ENCODE peak calls at places on chromosome 15, in four cellular contexts. R, C, V and D are unnamed samples.
A peak's percentile ranks its signal among the peaks of the same experiment; 100 is the strongest.

GRCh38 chr15:55977225-55977624 is 16.2 kb downstream of the NEDD4 start:
- DNase-seq in R (no peak), C (no peak), V (no peak), D (no peak)

GRCh38 chr15:30978328-30978727 is 13.1 kb downstream of the MTMR10 start:
- DNase-seq in R (no peak), C (no peak), V (no peak), D (no peak)

GRCh38 chr15:78988361-78988911 is 43.6 kb upstream of the CTSH start:
- DNase-seq in R (no peak), C (no peak), V (peak; percentile 42), D (peak; percentile 93)

GRCh38 chr15:65338366-65338765 is 33.9 kb downstream of the RNU5B-1 start:
- DNase-seq in R (no peak), C (no peak), V (no peak), D (no peak)

GRCh38 chr15:88752501-88752900 is 50.7 kb upstream of the ACAN start:
- DNase-seq in R (no peak), C (no peak), V (no peak), D (no peak)

GRCh38 chr15:88077249-88077810 is 179.2 kb downstream of the NTRK3 start:
- DNase-seq in R (no peak), C (no peak), V (no peak), D (no peak)

GRCh38 chr15:43889072-43889471 is 62.3 kb downstream of the WDR76 start:
- DNase-seq in R (no peak), C (no peak), V (no peak), D (no peak)

GRCh38 chr15:63950911-63951481 is 95.3 kb downstream of the DAPK2 start:
- DNase-seq in R (no peak), C (no peak), V (no peak), D (peak; percentile 62)

GRCh38 chr15:101374326-101374725 is 79.3 kb upstream of the SNRPA1 start:
- DNase-seq in R (no peak), C (no peak), V (no peak), D (no peak)

GRCh38 chr15:93274276-93274675 is 185.3 kb upstream of the RGMA start:
- DNase-seq in R (no peak), C (no peak), V (no peak), D (peak; percentile 66)

GRCh38 chr15:85759391-85759790 is 35.3 kb downstream of the KLHL25 start:
- DNase-seq in R (peak; percentile 39), C (no peak), V (no peak), D (peak; percentile 84)

GRCh38 chr15:64197425-64197824 is 34.6 kb upstream of the PPIB start:
- DNase-seq in R (no peak), C (no peak), V (no peak), D (no peak)

GRCh38 chr15:101669744-101670143 is 17.6 kb upstream of the TM2D3 start:
- DNase-seq in R (no peak), C (no peak), V (no peak), D (no peak)

GRCh38 chr15:99403597-99403996 is 152.3 kb downstream of the LRRC28 start:
- DNase-seq in R (no peak), C (no peak), V (no peak), D (no peak)

GRCh38 chr15:63892794-63893441 is 59.2 kb upstream of the HERC1 start:
- DNase-seq in R (no peak), C (no peak), V (no peak), D (no peak)

GRCh38 chr15:60799885-60800728 is 321.2 kb upstream of the ICE2 start:
- DNase-seq in R (no peak), C (no peak), V (no peak), D (no peak)

GRCh38 chr15:60009124-60009523 is 5.0 kb downstream of the FOXB1 start:
- DNase-seq in R (no peak), C (no peak), V (no peak), D (no peak)

GRCh38 chr15:74423443-74424257 is 10.1 kb downstream of the SEMA7A start:
- DNase-seq in R (no peak), C (no peak), V (no peak), D (no peak)

GRCh38 chr15:91108421-91108820 is 8.4 kb downstream of the SV2B start:
- DNase-seq in R (no peak), C (no peak), V (no peak), D (no peak)

GRCh38 chr15:25059698-25060471 is 105.1 kb downstream of the SNRPN start:
- DNase-seq in R (no peak), C (peak; percentile 3), V (no peak), D (peak; percentile 77)

GRCh38 chr15:48954538-48954937 is 9.2 kb downstream of the SHC4 start:
- DNase-seq in R (no peak), C (no peak), V (no peak), D (no peak)

GRCh38 chr15:57138260-57138895 is 219.9 kb downstream of the TCF12 start:
- DNase-seq in R (no peak), C (peak; percentile 19), V (no peak), D (no peak)

GRCh38 chr15:29125382-29126207 is 144.0 kb downstream of the NSMCE3 start:
- DNase-seq in R (no peak), C (no peak), V (no peak), D (no peak)

GRCh38 chr15:85588657-85589056 is 206.1 kb downstream of the KLHL25 start:
- DNase-seq in R (no peak), C (no peak), V (no peak), D (no peak)

GRCh38 chr15:63583027-63583426 is 14.2 kb upstream of the FBXL22 start:
- DNase-seq in R (no peak), C (no peak), V (no peak), D (no peak)

GRCh38 chr15:65278480-65278879 is 8.2 kb downstream of the PARP16 start:
- DNase-seq in R (no peak), C (no peak), V (no peak), D (no peak)

GRCh38 chr15:70142322-70143191 is 44.8 kb upstream of the TLE3 start:
- DNase-seq in R (no peak), C (no peak), V (no peak), D (no peak)

GRCh38 chr15:49247556-49248102 is 77.6 kb downstream of the GALK2 start:
- DNase-seq in R (no peak), C (no peak), V (no peak), D (no peak)

GRCh38 chr15:63198752-63199250 is 9.4 kb downstream of the RAB8B start:
- DNase-seq in R (no peak), C (no peak), V (no peak), D (no peak)

GRCh38 chr15:71596672-71597071 is 213.7 kb upstream of the NR2E3 start:
- DNase-seq in R (no peak), C (no peak), V (no peak), D (no peak)

GRCh38 chr15:65793813-65794104 is 1.7 kb upstream of the DENND4A start:
- DNase-seq in R (no peak), C (no peak), V (no peak), D (no peak)

GRCh38 chr15:51561271-51561670 is 61.3 kb downstream of the DMXL2 start:
- DNase-seq in R (no peak), C (no peak), V (no peak), D (no peak)

GRCh38 chr15:42184313-42184712 is 23.8 kb downstream of the VPS39 start:
- DNase-seq in R (no peak), C (no peak), V (no peak), D (no peak)

GRCh38 chr15:66936115-66936863 is 129.1 kb upstream of the SMAD3 start:
- DNase-seq in R (no peak), C (no peak), V (no peak), D (no peak)

GRCh38 chr15:45118131-45118588 is 4.0 kb downstream of the DUOXA2 start:
- DNase-seq in R (peak; percentile 86), C (peak; percentile 84), V (peak; percentile 50), D (peak; percentile 95)
- TF ChIP-seq CTCF in R (peak; percentile 57), C (peak; percentile 99), V (peak; percentile 85), D (peak; percentile 99)

GRCh38 chr15:76929011-76929760 is 2.4 kb upstream of the RCN2 start:
- DNase-seq in R (no peak), C (no peak), V (no peak), D (no peak)

GRCh38 chr15:76932090-76932966 is 779 bp downstream of the RCN2 start:
- DNase-seq in R (no peak), C (no peak), V (no peak), D (no peak)

GRCh38 chr15:76930831-76931396 is 635 bp upstream of the RCN2 start:
- DNase-seq in R (no peak), C (no peak), V (no peak), D (no peak)

GRCh38 chr15:76928231-76928630 is 3.3 kb upstream of the RCN2 start:
- DNase-seq in R (no peak), C (no peak), V (no peak), D (no peak)

DNA sequence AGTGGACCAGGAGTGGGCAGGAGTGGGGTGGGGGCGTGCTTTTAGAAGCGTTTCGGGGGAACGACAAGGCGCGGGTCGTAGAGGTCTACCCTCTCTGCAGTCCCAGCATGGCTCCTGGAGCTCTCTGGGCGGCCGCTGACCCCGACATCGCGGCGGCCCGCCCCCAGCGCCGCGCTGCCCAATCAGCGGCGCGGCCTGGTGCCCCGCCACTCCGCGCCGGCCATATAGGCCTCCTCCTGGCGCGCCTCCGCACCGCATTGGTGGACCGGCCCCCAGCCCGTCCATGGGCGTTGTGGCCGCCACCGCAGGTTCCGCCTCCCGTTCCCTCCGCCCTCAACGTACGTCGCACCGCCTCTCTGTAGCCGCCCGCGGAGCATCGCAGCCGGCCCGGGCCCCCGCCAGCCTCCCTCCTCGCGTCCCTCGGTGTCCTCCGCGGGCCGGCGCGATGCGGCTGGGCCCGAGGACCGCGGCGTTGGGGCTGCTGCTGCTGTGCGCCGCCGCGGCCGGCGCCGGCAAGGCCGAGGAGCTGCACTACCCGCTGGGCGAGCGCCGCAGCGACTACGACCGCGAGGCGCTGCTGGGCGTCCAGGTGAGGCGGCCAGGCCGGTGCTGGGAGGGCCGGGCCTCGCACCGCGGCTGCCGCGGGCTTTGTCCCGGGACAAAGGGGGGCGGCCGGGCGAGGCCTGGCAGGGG is at the start of gene RCN2:
- DNase-seq in R (peak; percentile 97), C (peak; percentile 89), V (peak; percentile 76), D (peak; percentile 98)
- TF ChIP-seq CTCF in R (no peak), C (no peak), V (no peak), D (no peak)

GRCh38 chr15:75727031-75727531 is 14.4 kb upstream of the CSPG4 start:
- DNase-seq in R (peak; percentile 35), C (no peak), V (no peak), D (no peak)

GRCh38 chr15:75729304-75730069 is 16.8 kb upstream of the CSPG4 start:
- DNase-seq in R (peak; percentile 20), C (no peak), V (no peak), D (no peak)

GRCh38 chr15:75725719-75726607 is 13.3 kb upstream of the CSPG4 start:
- DNase-seq in R (peak; percentile 19), C (no peak), V (no peak), D (no peak)

GRCh38 chr15:75725021-75725718 is 12.5 kb upstream of the CSPG4 start:
- DNase-seq in R (peak; percentile 42), C (no peak), V (no peak), D (no peak)

GRCh38 chr15:75727851-75728715 is 15.4 kb upstream of the CSPG4 start:
- DNase-seq in R (peak; percentile 75), C (no peak), V (no peak), D (no peak)
- TF ChIP-seq CTCF in R (no peak), C (peak; percentile 58), V (peak; percentile 40), D (peak; percentile 63)

GRCh38 chr15:45635763-45636292 is 999 bp downstream of the SQOR start:
- DNase-seq in R (no peak), C (no peak), V (no peak), D (no peak)
- TF ChIP-seq CTCF in R (no peak), C (no peak), V (no peak), D (no peak)